ENCODE peak calls at places on chromosomes 13 and 19, in ten cellular contexts. H is hypothalamus, S is mucosa of descending colon, R is iPS DF 19.7, O is ACHN, K is AG09309, U is KG1, F is HEK293T, P is smooth muscle cell of the brain vasculature, A is dorsolateral prefrontal cortex. N is an unnamed sample.

GRCh38 chr19:52366414-52366824 is 3.3 kb upstream of the ZNF880 start:
- DNase-seq in H (no peak), S (no peak), R (no peak), O (no peak), K (no peak), U (no peak), F (no peak), P (no peak), A (no peak), N (no peak)

GRCh38 chr19:49764341-49764740 is 1.2 kb upstream of the TSKS start:
- DNase-seq in H (no peak), S (no peak), R (no peak), O (no peak), K (no peak), U (no peak), F (no peak), P (no peak), A (no peak), N (no peak)

GRCh38 chr19:37955986-37956385 is 49.0 kb downstream of the SIPA1L3 start:
- DNase-seq in H (no peak), S (no peak), R (no peak), O (no peak), K (no peak), U (no peak), F (no peak), P (no peak), A (no peak), N (no peak)

GRCh38 chr13:109412232-109412935 is 374.0 kb downstream of the IRS2 start:
- DNase-seq in H (peak; percentile 10), S (peak; percentile 46), R (peak; percentile 23), O (peak; percentile 38), K (no peak), U (no peak), F (peak; percentile 17), P (peak; percentile 33), A (no peak), N (peak; percentile 42)

GRCh38 chr19:31674503-31675186 is 325.4 kb upstream of the TSHZ3 start:
- DNase-seq in H (no peak), S (no peak), R (no peak), O (no peak), K (no peak), U (no peak), F (no peak), P (no peak), A (no peak), N (no peak)

GRCh38 chr19:7843521-7843920 is 13.5 kb downstream of the EVI5L start:
- DNase-seq in H (no peak), S (no peak), R (no peak), O (no peak), K (no peak), U (no peak), F (no peak), P (no peak), A (no peak), N (no peak)

GRCh38 chr19:44512326-44513298 is 12.3 kb upstream of the ZNF180 start:
- DNase-seq in H (no peak), S (peak; percentile 59), R (no peak), O (peak; percentile 29), K (peak; percentile 31), U (peak; percentile 6), F (peak; percentile 60), P (no peak), A (no peak), N (no peak)

GRCh38 chr13:112165712-112166111 is 98.8 kb downstream of the SOX1 start:
- DNase-seq in H (no peak), S (no peak), R (no peak), O (no peak), K (no peak), U (no peak), F (no peak), P (no peak), A (no peak), N (no peak)

GRCh38 chr13:48244159-48244558 is 11.2 kb downstream of the ITM2B start:
- DNase-seq in H (no peak), S (no peak), R (no peak), O (no peak), K (no peak), U (no peak), F (no peak), P (no peak), A (no peak), N (no peak)

GRCh38 chr19:11125994-11126685 is 29.4 kb downstream of the SPC24 start:
- DNase-seq in H (no peak), S (peak; percentile 82), R (no peak), O (peak; percentile 69), K (no peak), U (peak; percentile 37), F (peak; percentile 72), P (no peak), A (peak; percentile 70), N (peak; percentile 47)

N was measured in putamen.